ENCODE peak calls at places on chromosomes 12 and 14, in nine cellular contexts. W, H, O, V, I, S, M, U and D are unnamed samples.

GRCh38 chr14:57883061-57883460 is 17.2 kb upstream of the SLC35F4 start:
- DNase-seq in W (no peak), M (no peak), V (no peak), O (no peak), U (no peak), S (no peak), I (no peak), H (no peak), D (no peak)

GRCh38 chr14:99252940-99253868 is 18.8 kb downstream of the BCL11B start:
- DNase-seq in U (no peak), V (no peak), O (no peak), W (no peak), H (no peak), S (no peak), I (no peak), M (no peak), D (no peak)

GRCh38 chr14:51308872-51309271 is 68.8 kb downstream of the TMX1 start:
- DNase-seq in I (no peak), V (no peak), M (no peak), U (no peak), H (no peak), O (peak), W (no peak), S (no peak), D (no peak)

GRCh38 chr12:83818888-83819287 is 1093.7 kb downstream of the SLC6A15 start:
- DNase-seq in U (peak), O (no peak), H (peak), W (peak), I (no peak), M (peak), V (no peak), S (no peak), D (peak)

GRCh38 chr12:111035578-111036301 is 115.4 kb upstream of the MYL2 start:
- DNase-seq in V (no peak), S (no peak), U (no peak), I (no peak), O (peak), W (no peak), H (no peak), M (no peak), D (no peak)

GRCh38 chr14:54549862-54550261 is 17.1 kb upstream of the SAMD4A start:
- DNase-seq in W (no peak), I (no peak), U (no peak), H (peak), S (no peak), O (peak), V (no peak), M (no peak), D (no peak)

GRCh38 chr14:54650331-54651017 is 83.5 kb downstream of the SAMD4A start:
- DNase-seq in M (peak), O (no peak), V (no peak), S (peak), H (peak), I (peak), W (no peak), U (peak), D (no peak)

GRCh38 chr12:50221228-50222008 is 54.2 kb upstream of the CERS5 start:
- DNase-seq in S (no peak), U (peak), O (peak), H (peak), W (peak), V (peak), I (no peak), M (peak), D (peak)

GRCh38 chr12:126784328-126784921 is 1482.5 kb upstream of the TMEM132C start:
- DNase-seq in M (peak), U (peak), S (peak), H (no peak), O (peak), W (peak), I (no peak), V (peak), D (no peak)

GRCh38 chr12:30691122-30691879 is 4.4 kb downstream of the IPO8 start:
- DNase-seq in O (peak), V (peak), M (peak), U (peak), S (peak), W (no peak), H (peak), I (no peak), D (peak)

GRCh38 chr14:36096090-36096489 is 80.4 kb downstream of the PTCSC3 start:
- DNase-seq in S (no peak), H (no peak), W (no peak), U (no peak), I (no peak), O (no peak), V (peak), M (no peak), D (no peak)

GRCh38 chr12:112096667-112097066 is 11.9 kb downstream of the NAA25 start:
- DNase-seq in S (peak), U (no peak), W (peak), O (no peak), V (no peak), M (peak), I (no peak), H (no peak), D (no peak)

GRCh38 chr12:88471641-88472040 is 108.6 kb downstream of the KITLG start:
- DNase-seq in S (no peak), W (no peak), I (no peak), M (peak), V (peak), U (peak), H (peak), O (no peak), D (no peak)

GRCh38 chr12:25187781-25188180 is 7.2 kb downstream of the DNAI7 start:
- DNase-seq in O (no peak), I (no peak), S (no peak), M (peak), V (peak), W (no peak), H (peak), U (no peak), D (no peak)

GRCh38 chr12:74119811-74120362 is 417.7 kb upstream of the ATXN7L3B start:
- DNase-seq in V (no peak), U (no peak), S (no peak), I (no peak), H (no peak), M (no peak), W (no peak), O (no peak), D (no peak)

GRCh38 chr12:130622803-130623202 is 93.3 kb downstream of the RIMBP2 start:
- DNase-seq in O (no peak), W (no peak), S (no peak), H (no peak), U (no peak), I (no peak), V (no peak), M (no peak), D (no peak)

GRCh38 chr12:96404683-96405082 is 4.4 kb upstream of the CDK17 start:
- DNase-seq in W (no peak), U (no peak), O (no peak), V (no peak), I (no peak), M (no peak), S (no peak), H (peak), D (no peak)

GRCh38 chr14:87067061-87067460 is 925.9 kb downstream of the GALC start:
- DNase-seq in V (no peak), M (no peak), U (no peak), W (no peak), H (no peak), S (no peak), I (no peak), O (peak), D (no peak)
- H3K4me3 ChIP-seq in V (no peak), M (no peak), U (no peak), W (no peak), H (no peak), S (no peak), I (no peak), O (no peak), D (no peak)

GRCh38 chr12:72270246-72270645 is 1.9 kb upstream of the TRHDE start:
- DNase-seq in I (no peak), S (no peak), W (no peak), V (no peak), O (no peak), U (no peak), M (no peak), H (no peak), D (no peak)

GRCh38 chr12:72267974-72268373 is 4.2 kb upstream of the TRHDE start:
- DNase-seq in H (no peak), S (no peak), O (no peak), M (no peak), U (peak), V (no peak), I (no peak), W (no peak), D (no peak)

GRCh38 chr12:72269491-72269890 is 2.7 kb upstream of the TRHDE start:
- DNase-seq in H (no peak), I (no peak), V (no peak), M (no peak), S (no peak), W (no peak), U (no peak), O (no peak), D (no peak)

GRCh38 chr12:72271401-72271740 is 799 bp upstream of the TRHDE start:
- DNase-seq in O (peak), I (no peak), W (no peak), S (no peak), M (peak), U (peak), H (peak), V (peak), D (no peak)

GRCh38 chr12:72268386-72268785 is 3.8 kb upstream of the TRHDE start:
- DNase-seq in H (no peak), W (no peak), S (no peak), M (no peak), I (no peak), U (no peak), O (no peak), V (no peak), D (no peak)
- H3K4me3 ChIP-seq in H (no peak), W (no peak), S (no peak), M (no peak), I (no peak), U (no peak), O (no peak), V (no peak), D (no peak)

DNA sequence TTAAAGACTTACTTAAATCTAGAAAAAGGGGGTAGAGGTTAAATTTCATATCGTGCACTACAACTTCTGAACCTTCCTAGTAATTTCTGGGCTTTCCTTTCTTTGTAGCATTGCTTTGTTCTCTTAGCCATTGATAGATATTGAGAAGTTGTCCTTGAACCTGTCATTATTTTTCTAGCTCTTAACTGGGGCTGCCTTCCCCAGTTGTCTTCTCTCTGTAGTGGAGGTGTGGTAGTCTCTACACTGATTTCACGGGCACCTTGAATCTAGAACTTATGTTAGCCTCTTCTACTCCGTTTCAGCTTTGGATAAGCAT is 504.0 kb downstream of the PCNX1 start:
- DNase-seq in S (no peak), V (no peak), W (no peak), M (no peak), O (no peak), H (no peak), I (no peak), U (no peak), D (no peak)
- H3K4me3 ChIP-seq in S (no peak), V (no peak), W (no peak), M (no peak), O (no peak), H (no peak), I (no peak), U (no peak), D (no peak)

DNA sequence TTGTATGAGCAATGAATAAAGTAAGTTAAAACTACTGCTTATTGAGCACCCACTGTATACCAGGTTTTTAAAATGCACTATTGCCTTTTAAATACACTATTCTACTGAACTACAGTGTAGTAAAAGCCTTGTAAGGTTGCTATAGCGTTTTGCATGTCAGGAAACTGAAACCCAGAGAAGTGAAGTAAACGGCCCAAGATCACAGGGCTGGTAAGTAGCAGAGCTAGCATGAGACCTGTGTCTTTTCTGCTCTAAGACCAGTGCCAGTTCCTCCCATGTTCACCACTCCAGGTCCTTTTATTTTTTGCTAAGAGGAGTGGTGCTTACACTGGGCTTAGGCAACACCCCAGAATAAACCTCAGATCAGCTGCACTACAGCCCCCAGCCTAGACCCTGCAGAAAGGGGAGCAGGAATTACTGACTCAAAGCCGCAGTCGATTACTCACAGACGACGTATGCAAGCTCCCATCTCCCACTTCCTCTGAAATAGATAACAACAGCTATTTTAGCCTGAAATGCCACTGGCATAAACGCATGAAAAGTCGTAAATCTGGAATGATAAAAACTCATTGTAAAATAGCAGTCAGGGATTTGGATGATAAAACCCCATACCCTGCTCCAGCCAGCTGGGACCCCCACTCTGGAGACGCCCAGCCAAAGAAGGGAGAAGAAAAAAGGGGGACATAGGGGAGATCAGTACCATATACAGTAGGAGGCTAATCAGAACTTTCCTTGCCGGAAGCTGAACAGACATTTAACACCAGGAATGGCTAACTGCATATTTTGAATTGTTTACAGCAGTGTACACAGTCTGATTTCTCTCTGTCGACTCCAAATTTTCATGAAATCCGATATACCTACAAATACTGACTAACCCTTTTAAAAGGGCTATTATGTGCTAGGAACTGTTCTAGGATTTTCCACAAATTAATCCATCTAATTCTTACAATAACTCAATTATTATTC is 108.3 kb downstream of the NUAK1 start:
- DNase-seq in U (no peak), H (peak), S (peak), W (no peak), V (peak), O (no peak), I (no peak), M (peak), D (no peak)
- H3K4me3 ChIP-seq in U (no peak), H (no peak), S (peak), W (no peak), V (no peak), O (no peak), I (no peak), M (peak), D (no peak)

DNA sequence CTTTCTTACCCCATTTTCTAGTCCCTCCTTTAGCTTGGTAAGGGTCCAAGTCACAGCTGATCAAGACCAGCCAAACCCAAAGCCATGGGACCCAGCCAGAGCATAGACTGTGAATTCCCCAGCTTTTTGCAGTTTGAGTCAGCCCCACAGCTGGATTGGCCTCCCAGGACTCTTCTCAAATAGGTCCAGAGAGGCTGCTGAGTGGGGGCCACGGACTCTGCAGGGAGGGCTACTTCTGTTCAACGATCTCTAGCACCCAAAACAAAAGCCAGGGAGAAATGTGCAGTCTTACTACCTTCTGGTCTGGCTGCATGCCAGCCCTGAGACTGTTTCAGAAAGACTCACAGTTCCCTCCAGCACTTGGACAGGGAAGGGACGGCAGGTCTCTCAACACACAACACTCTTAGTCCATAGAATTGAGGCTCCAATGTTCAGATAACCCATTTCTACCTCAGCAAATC is 1.6 kb downstream of the VDR start:
- DNase-seq in S (no peak), U (peak), W (peak), I (no peak), M (peak), H (peak), O (peak), V (peak), D (no peak)
- H3K4me3 ChIP-seq in S (peak), U (no peak), W (peak), I (no peak), M (peak), H (peak), O (no peak), V (peak), D (no peak)

GRCh38 chr12:10749700-10750384 is 26.7 kb upstream of the YBX3 start:
- DNase-seq in U (peak), S (peak), W (peak), O (peak), I (peak), M (peak), H (peak), V (peak), D (peak)
- H3K4me3 ChIP-seq in U (no peak), S (peak), W (peak), O (no peak), I (no peak), M (peak), H (peak), V (peak), D (peak)